ENCODE peak calls at places on chromosomes 2 and 18, in eight cellular contexts. P is left cardiac atrium; N is WTC11; G is NCI-H69; D is naive thymus-derived CD4-positive, alpha-beta T cell; L is SW 1271; X is A172; E is activated CD4-positive, alpha-beta T cell treated with anti-CD3 and anti-CD28 coated beads, Interleukin-2, amount 50 U/mL, for 4 hours. V is an unnamed sample.

GRCh38 chr2:186664644-186665043 is 29.2 kb upstream of the FAM171B start:
- DNase-seq in N (no peak), G (no peak), L (no peak), X (no peak), D (no peak), P (no peak), E (no peak), V (no peak)

GRCh38 chr18:51821610-51822009 is 518.4 kb upstream of the DCC start:
- DNase-seq in G (peak; percentile 26), D (no peak), X (no peak), P (no peak), L (no peak), E (no peak), N (no peak), V (no peak)

GRCh38 chr2:54850171-54851122 is 127.0 kb downstream of the EML6 start:
- DNase-seq in E (no peak), D (no peak), P (no peak), G (no peak), L (no peak), X (no peak), N (no peak), V (no peak)

GRCh38 chr2:218286570-218287459 is 5.5 kb downstream of the TMBIM1 start:
- DNase-seq in D (peak; percentile 53), X (peak; percentile 99), P (peak; percentile 94), N (peak; percentile 78), L (peak; percentile 96), G (no peak), E (peak; percentile 72), V (peak; percentile 64)

GRCh38 chr18:22391571-22392359 is 25.9 kb downstream of the CTAGE1 start:
- DNase-seq in L (no peak), N (no peak), P (peak; percentile 44), G (no peak), X (peak; percentile 90), D (no peak), E (no peak), V (no peak)

GRCh38 chr2:128809256-128809636 is 490.6 kb upstream of the HS6ST1 start:
- DNase-seq in X (no peak), E (no peak), G (no peak), L (no peak), D (no peak), P (no peak), N (no peak), V (no peak)

GRCh38 chr2:8132371-8132831 is 549.5 kb upstream of the ID2 start:
- DNase-seq in N (no peak), P (no peak), D (no peak), G (no peak), L (no peak), E (no peak), X (no peak), V (no peak)

GRCh38 chr2:1744446-1745170 is at the start of gene PXDN:
- DNase-seq in E (no peak), N (peak; percentile 67), L (no peak), P (peak; percentile 73), D (no peak), X (no peak), G (peak; percentile 27), V (no peak)

GRCh38 chr2:160365691-160366367 is 127.8 kb downstream of the RBMS1 start:
- DNase-seq in N (no peak), P (peak; percentile 67), G (no peak), L (no peak), D (no peak), X (no peak), E (no peak), V (no peak)

GRCh38 chr2:74511104-74511989 is 2.9 kb upstream of the TLX2 start:
- DNase-seq in D (no peak), P (no peak), N (no peak), L (no peak), X (no peak), E (no peak), G (peak; percentile 7), V (no peak)

GRCh38 chr18:5519448-5520362 is 24.1 kb downstream of the EPB41L3 start:
- DNase-seq in G (peak; percentile 37), D (no peak), X (no peak), P (no peak), E (no peak), L (no peak), N (no peak), V (no peak)

GRCh38 chr18:48921305-48922202 is 29.2 kb downstream of the SMAD7 start:
- DNase-seq in G (no peak), X (no peak), L (no peak), N (peak; percentile 8), E (no peak), P (peak; percentile 41), D (no peak), V (no peak)

GRCh38 chr2:70509565-70509964 is 44.1 kb downstream of the TGFA start:
- DNase-seq in N (no peak), L (no peak), X (no peak), P (no peak), G (peak; percentile 50), D (no peak), E (no peak), V (no peak)

GRCh38 chr18:47683774-47684173 is 246.7 kb downstream of the SMAD2 start:
- DNase-seq in X (no peak), L (no peak), N (no peak), D (no peak), P (no peak), E (no peak), G (no peak), V (no peak)

GRCh38 chr2:63975437-63976124 is 43.6 kb downstream of the VPS54 start:
- DNase-seq in X (peak; percentile 11), L (no peak), E (no peak), N (no peak), D (no peak), P (no peak), G (no peak), V (no peak)

GRCh38 chr18:48840491-48840877 is 110.3 kb downstream of the SMAD7 start:
- DNase-seq in L (no peak), P (peak; percentile 15), D (no peak), E (no peak), N (no peak), G (peak; percentile 99), X (no peak), V (no peak)

GRCh38 chr2:164182116-164182637 is 439.1 kb downstream of the GRB14 start:
- DNase-seq in N (no peak), G (no peak), E (no peak), X (no peak), D (no peak), L (no peak), P (no peak), V (no peak)

GRCh38 chr2:38704664-38705063 is 38.8 kb downstream of the GALM start:
- DNase-seq in P (no peak), N (no peak), L (no peak), X (no peak), E (no peak), D (no peak), G (no peak), V (no peak)

GRCh38 chr2:30300456-30301221 is 69.3 kb downstream of the LBH start:
- DNase-seq in X (peak; percentile 80), L (no peak), G (peak; percentile 31), P (no peak), E (no peak), D (no peak), N (no peak), V (no peak)

GRCh38 chr2:101442667-101443061 is 32.2 kb downstream of the RFX8 start:
- DNase-seq in X (no peak), N (peak; percentile 45), E (no peak), D (no peak), G (no peak), P (no peak), L (no peak), V (no peak)

GRCh38 chr18:21496277-21496835 is 104.1 kb downstream of the ESCO1 start:
- DNase-seq in L (no peak), X (no peak), N (no peak), P (no peak), E (no peak), D (no peak), G (no peak), V (no peak)

GRCh38 chr2:68689553-68690537 is 44.8 kb upstream of the ARHGAP25 start:
- DNase-seq in X (no peak), E (no peak), P (no peak), D (no peak), G (no peak), N (no peak), L (no peak), V (peak; percentile 48)

GRCh38 chr18:79690586-79691482 is 11.2 kb downstream of the CTDP1 start:
- DNase-seq in L (no peak), G (peak; percentile 77), N (no peak), D (no peak), P (no peak), X (no peak), E (no peak), V (no peak)

GRCh38 chr2:155485141-155485842 is 786.8 kb downstream of the KCNJ3 start:
- DNase-seq in P (no peak), G (peak; percentile 10), L (no peak), N (no peak), X (no peak), D (no peak), E (no peak), V (no peak)

GRCh38 chr18:23523429-23524212 is 20.3 kb downstream of the RMC1 start:
- DNase-seq in X (peak; percentile 41), G (no peak), E (no peak), L (no peak), D (no peak), N (no peak), P (no peak), V (no peak)

GRCh38 chr2:58973831-58974281 is 732.7 kb upstream of the FANCL start:
- DNase-seq in D (no peak), G (peak; percentile 76), L (no peak), N (peak; percentile 65), E (no peak), P (no peak), X (no peak), V (no peak)

GRCh38 chr2:15856318-15856717 is 84.0 kb upstream of the MYCN start:
- DNase-seq in L (no peak), D (no peak), E (no peak), X (no peak), P (no peak), G (no peak), N (no peak), V (no peak)

GRCh38 chr18:29156531-29156930 is 979.6 kb upstream of the CDH2 start:
- DNase-seq in E (no peak), N (no peak), G (peak; percentile 75), X (no peak), L (no peak), P (no peak), D (no peak), V (no peak)

GRCh38 chr18:49678440-49678839 is 116.6 kb downstream of the LIPG start:
- DNase-seq in N (no peak), D (no peak), G (no peak), X (no peak), P (no peak), L (no peak), E (no peak), V (no peak)

GRCh38 chr18:69469444-69469919 is 68.8 kb downstream of the DOK6 start:
- DNase-seq in P (no peak), D (no peak), E (peak; percentile 16), N (peak; percentile 62), G (peak; percentile 86), X (peak; percentile 44), L (no peak), V (no peak)

GRCh38 chr2:203887680-203888079 is 20.1 kb downstream of the CTLA4 start:
- DNase-seq in N (no peak), G (no peak), X (no peak), E (no peak), L (no peak), P (no peak), D (no peak), V (no peak)

V was measured in memory B cell.